ENCODE peak calls at places on chromosomes 11 and 22, in eight cellular contexts. T is astrocyte of the hippocampus; C is germinal center; R is iPS DF 19.7; P is fibroblast of lung; Z is CD4-positive, alpha-beta T cell; B is choroid plexus epithelial cell; M is AG08395. F is an unnamed sample.

GRCh38 chr11:47889714-47890441 is 41.7 kb upstream of the NUP160 start:
- DNase-seq in T (no peak), M (no peak), B (no peak), Z (no peak), C (no peak), R (no peak), P (no peak), F (no peak)

GRCh38 chr11:118620529-118621070 is 13.2 kb downstream of the PHLDB1 start:
- DNase-seq in T (no peak), M (no peak), Z (no peak), R (no peak), B (no peak), C (no peak), P (peak), F (no peak)

GRCh38 chr11:125132071-125132470 is 20.6 kb upstream of the TMEM218 start:
- DNase-seq in P (peak), M (no peak), B (no peak), Z (no peak), T (no peak), R (no peak), C (no peak), F (no peak)

GRCh38 chr22:19355413-19356157 is 64.1 kb upstream of the CLTCL1 start:
- DNase-seq in B (no peak), P (no peak), C (no peak), M (no peak), T (no peak), Z (no peak), R (no peak), F (no peak)

GRCh38 chr11:762421-763072 is 14.7 kb downstream of the GATD1 start:
- DNase-seq in C (peak), Z (peak), M (peak), P (peak), B (peak), R (no peak), T (peak), F (peak)

GRCh38 chr22:36136475-36136874 is 24.1 kb downstream of the APOL3 start:
- DNase-seq in B (no peak), P (peak), R (no peak), C (no peak), T (peak), Z (no peak), M (peak), F (no peak)

GRCh38 chr22:38201718-38202436 is at the start of gene MAFF:
- DNase-seq in T (peak), P (peak), Z (peak), M (peak), C (peak), R (no peak), B (peak), F (peak)

GRCh38 chr11:17313349-17314231 is 37.1 kb downstream of the NUCB2 start:
- DNase-seq in P (no peak), B (no peak), C (no peak), Z (no peak), T (no peak), R (no peak), M (no peak), F (no peak)

GRCh38 chr22:23263651-23264555 is 83.6 kb downstream of the BCR start:
- DNase-seq in B (no peak), Z (peak), M (no peak), P (no peak), R (no peak), C (no peak), T (no peak), F (no peak)

GRCh38 chr11:46380340-46381045 is 976 bp upstream of the MDK start:
- DNase-seq in R (no peak), C (peak), T (peak), P (peak), Z (peak), M (peak), B (no peak), F (peak)

GRCh38 chr11:6253196-6253595 is 6.4 kb upstream of the CCKBR start:
- DNase-seq in C (no peak), R (no peak), P (no peak), B (no peak), T (no peak), M (no peak), Z (no peak), F (no peak)

GRCh38 chr11:62565100-62565802 is 8.4 kb downstream of the EEF1G start:
- DNase-seq in B (no peak), R (no peak), M (no peak), C (no peak), Z (no peak), T (no peak), P (no peak), F (no peak)

GRCh38 chr22:22196833-22197477 is 47.6 kb upstream of the VPREB1 start:
- DNase-seq in M (no peak), T (no peak), C (no peak), Z (no peak), B (no peak), R (no peak), P (no peak), F (no peak)

F was measured in GM13977.